ENCODE peak calls at places on chromosomes 6 and 20, in ten cellular contexts. O, S, U, J, L, N, M, H, Q and V are unnamed samples.

GRCh38 chr20:4469910-4470309 is 251.8 kb upstream of the PRND start:
- DNase-seq in O (no peak), S (no peak), U (no peak), J (no peak), L (no peak), N (no peak), M (no peak), H (no peak), Q (no peak), V (no peak)

GRCh38 chr20:25076201-25076600 is 5.7 kb downstream of the VSX1 start:
- DNase-seq in O (no peak), S (no peak), U (no peak), J (no peak), L (no peak), N (no peak), M (no peak), H (no peak), Q (no peak), V (no peak)

GRCh38 chr6:133945158-133945557 is 7.9 kb upstream of the TBPL1 start:
- DNase-seq in O (no peak), S (no peak), U (no peak), J (no peak), L (no peak), N (no peak), M (no peak), H (no peak), Q (no peak), V (peak; percentile 52)

GRCh38 chr6:159098636-159099106 is 53.9 kb upstream of the TAGAP start:
- DNase-seq in O (peak; percentile 81), S (no peak), U (peak; percentile 45), J (no peak), L (peak; percentile 64), N (peak; percentile 53), M (no peak), H (no peak), Q (no peak), V (no peak)

GRCh38 chr20:8854566-8854965 is 214.3 kb upstream of the PLCB4 start:
- DNase-seq in O (no peak), S (no peak), U (no peak), J (no peak), L (no peak), N (no peak), M (peak; percentile 69), H (no peak), Q (no peak), V (peak; percentile 73)

GRCh38 chr6:157770946-157771345 is 52.1 kb upstream of the SNX9 start:
- DNase-seq in O (no peak), S (peak; percentile 88), U (no peak), J (no peak), L (no peak), N (peak; percentile 95), M (no peak), H (no peak), Q (no peak), V (no peak)

GRCh38 chr6:86943819-86944407 is 6.6 kb downstream of the HTR1E start:
- DNase-seq in O (no peak), S (no peak), U (no peak), J (peak; percentile 14), L (no peak), N (no peak), M (no peak), H (peak; percentile 46), Q (no peak), V (no peak)

GRCh38 chr6:136547336-136547735 is 2.9 kb downstream of the MAP7 start:
- DNase-seq in O (no peak), S (peak; percentile 35), U (peak; percentile 42), J (no peak), L (no peak), N (peak; percentile 62), M (no peak), H (no peak), Q (no peak), V (peak; percentile 70)

GRCh38 chr6:114080891-114081510 is 110.1 kb upstream of the HDAC2 start:
- DNase-seq in O (no peak), S (no peak), U (no peak), J (no peak), L (no peak), N (no peak), M (no peak), H (no peak), Q (no peak), V (no peak)

GRCh38 chr6:117781550-117781949 is 106.3 kb downstream of the NUS1 start:
- DNase-seq in O (no peak), S (no peak), U (no peak), J (no peak), L (no peak), N (no peak), M (no peak), H (no peak), Q (no peak), V (no peak)

GRCh38 chr6:117771403-117771802 is 96.1 kb downstream of the NUS1 start:
- DNase-seq in O (no peak), S (no peak), U (peak; percentile 19), J (no peak), L (peak; percentile 71), N (no peak), M (no peak), H (no peak), Q (no peak), V (no peak)

GRCh38 chr6:117776441-117776840 is 101.2 kb downstream of the NUS1 start:
- DNase-seq in O (no peak), S (peak; percentile 24), U (no peak), J (no peak), L (no peak), N (peak; percentile 10), M (no peak), H (no peak), Q (no peak), V (peak; percentile 10)
- TF ChIP-seq CTCF in O (no peak), S (peak; percentile 40), U (peak; percentile 35), J (no peak), L (peak; percentile 53), N (peak; percentile 15), M (no peak), H (no peak), Q (no peak), V (peak; percentile 36)

DNA sequence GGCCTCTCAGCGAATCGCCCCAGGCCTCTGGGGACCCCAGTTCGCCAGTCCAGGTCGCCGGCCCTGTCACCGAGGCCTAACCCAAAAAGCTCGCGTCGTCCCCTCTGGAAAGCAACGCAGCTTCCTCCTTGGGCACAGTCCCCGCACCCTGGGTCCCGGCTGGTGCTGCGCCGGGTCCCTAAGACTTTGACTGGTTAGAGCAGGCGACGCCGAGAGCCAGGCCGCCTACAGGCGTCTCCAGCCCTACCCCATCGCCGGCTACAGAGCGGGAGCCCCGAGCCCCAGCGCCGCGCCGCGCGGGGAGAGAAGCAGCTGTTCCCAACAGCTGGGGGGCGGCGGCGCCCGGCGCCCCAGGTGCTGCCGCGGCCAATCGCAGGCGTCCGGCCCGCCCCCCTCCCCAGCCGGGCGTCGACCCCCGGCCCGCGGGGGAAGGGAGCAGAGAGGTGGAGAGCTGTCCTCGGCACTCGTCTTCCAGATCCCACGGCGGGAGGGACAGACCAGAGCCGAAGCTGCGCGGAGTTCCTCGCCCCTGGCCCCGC is 540 bp upstream of the RBM24 start:
- DNase-seq in O (peak; percentile 16), S (no peak), U (no peak), J (peak; percentile 31), L (no peak), N (no peak), M (peak; percentile 61), H (peak; percentile 30), Q (no peak), V (no peak)
- TF ChIP-seq CTCF in O (no peak), S (no peak), U (no peak), J (no peak), L (no peak), N (no peak), M (no peak), H (no peak), Q (no peak), V (peak; percentile 20)

GRCh38 chr6:42022755-42023384 is 27.5 kb upstream of the TAF8 start:
- DNase-seq in O (no peak), S (no peak), U (no peak), J (no peak), L (no peak), N (no peak), M (no peak), H (no peak), Q (no peak), V (no peak)

GRCh38 chr6:42020967-42021366 is 29.4 kb upstream of the TAF8 start:
- DNase-seq in O (no peak), S (no peak), U (no peak), J (no peak), L (no peak), N (no peak), M (no peak), H (no peak), Q (no peak), V (no peak)

GRCh38 chr6:42025066-42025789 is 25.1 kb upstream of the TAF8 start:
- DNase-seq in O (no peak), S (no peak), U (peak; percentile 73), J (no peak), L (peak; percentile 88), N (no peak), M (no peak), H (no peak), Q (no peak), V (no peak)

GRCh38 chr6:42025790-42026311 is 24.5 kb upstream of the TAF8 start:
- DNase-seq in O (no peak), S (no peak), U (no peak), J (no peak), L (no peak), N (no peak), M (no peak), H (no peak), Q (no peak), V (no peak)

GRCh38 chr6:42021847-42022754 is 28.2 kb upstream of the TAF8 start:
- DNase-seq in O (peak; percentile 94), S (no peak), U (peak; percentile 56), J (no peak), L (peak; percentile 79), N (no peak), M (no peak), H (no peak), Q (no peak), V (no peak)
- TF ChIP-seq CTCF in O (no peak), S (no peak), U (no peak), J (no peak), L (no peak), N (no peak), M (no peak), H (no peak), Q (no peak), V (no peak)

GRCh38 chr20:63979221-63979548 is 257 bp downstream of the SAMD10 start:
- DNase-seq in O (no peak), S (no peak), U (peak; percentile 52), J (no peak), L (no peak), N (no peak), M (no peak), H (no peak), Q (no peak), V (no peak)

GRCh38 chr20:63980806-63981728 is at the start of gene PRPF6:
- DNase-seq in O (peak; percentile 95), S (peak; percentile 90), U (peak; percentile 99), J (peak; percentile 97), L (peak; percentile 95), N (peak; percentile 83), M (peak; percentile 96), H (peak; percentile 96), Q (peak; percentile 90), V (peak; percentile 97)

GRCh38 chr20:63980317-63980805 is 571 bp upstream of the PRPF6 start:
- DNase-seq in O (peak; percentile 48), S (peak; percentile 78), U (peak; percentile 66), J (no peak), L (no peak), N (peak; percentile 93), M (no peak), H (no peak), Q (no peak), V (no peak)

GRCh38 chr20:63978319-63979220 is 872 bp downstream of the SAMD10 start:
- DNase-seq in O (peak; percentile 45), S (peak; percentile 66), U (peak; percentile 80), J (peak; percentile 92), L (peak; percentile 87), N (peak; percentile 57), M (peak; percentile 82), H (peak; percentile 89), Q (peak; percentile 80), V (peak; percentile 45)

GRCh38 chr20:63979549-63980316 is at the start of gene SAMD10:
- DNase-seq in O (peak; percentile 86), S (no peak), U (peak; percentile 89), J (peak; percentile 74), L (peak; percentile 82), N (no peak), M (peak; percentile 62), H (peak; percentile 56), Q (no peak), V (peak; percentile 68)
- TF ChIP-seq CTCF in O (no peak), S (peak; percentile 19), U (no peak), J (no peak), L (no peak), N (no peak), M (no peak), H (no peak), Q (no peak), V (no peak)